ENCODE peak calls at places on chromosomes 3 and 15, in five cellular contexts. One of them, this sample, is unnamed.

GRCh38 chr3:43036621-43037331 is 57.7 kb downstream of the GASK1A start:
- DNase-seq in CD8-positive, alpha-beta T cell: peak
- DNase-seq in neural crest cell: no peak
- DNase-seq in choroid plexus epithelial cell: no peak
- DNase-seq in cardiac muscle cell: no peak
- DNase-seq in this sample: no peak

GRCh38 chr3:114706591-114707224 is 412.9 kb downstream of the TIGIT start:
- DNase-seq in CD8-positive, alpha-beta T cell: no peak
- DNase-seq in neural crest cell: no peak
- DNase-seq in choroid plexus epithelial cell: peak
- DNase-seq in cardiac muscle cell: peak
- DNase-seq in this sample: no peak

GRCh38 chr15:30990036-30990435 is 1.4 kb downstream of the MTMR10 start:
- DNase-seq in CD8-positive, alpha-beta T cell: no peak
- DNase-seq in neural crest cell: no peak
- DNase-seq in choroid plexus epithelial cell: no peak
- DNase-seq in cardiac muscle cell: no peak
- DNase-seq in this sample: no peak

GRCh38 chr3:197372076-197372661 is 73.8 kb upstream of the DLG1 start:
- DNase-seq in CD8-positive, alpha-beta T cell: no peak
- DNase-seq in neural crest cell: no peak
- DNase-seq in choroid plexus epithelial cell: peak
- DNase-seq in cardiac muscle cell: peak
- DNase-seq in this sample: no peak

GRCh38 chr3:136366289-136366688 is 116.1 kb downstream of the PCCB start:
- DNase-seq in CD8-positive, alpha-beta T cell: no peak
- DNase-seq in neural crest cell: no peak
- DNase-seq in choroid plexus epithelial cell: peak
- DNase-seq in cardiac muscle cell: peak
- DNase-seq in this sample: no peak

GRCh38 chr3:38059597-38059996 is 20.6 kb downstream of the DLEC1 start:
- DNase-seq in CD8-positive, alpha-beta T cell: no peak
- DNase-seq in neural crest cell: no peak
- DNase-seq in choroid plexus epithelial cell: no peak
- DNase-seq in cardiac muscle cell: no peak
- DNase-seq in this sample: no peak

GRCh38 chr3:156817931-156818765 is 8.0 kb upstream of the LEKR1 start:
- DNase-seq in CD8-positive, alpha-beta T cell: no peak
- DNase-seq in neural crest cell: no peak
- DNase-seq in choroid plexus epithelial cell: peak
- DNase-seq in cardiac muscle cell: no peak
- DNase-seq in this sample: no peak

GRCh38 chr15:41945221-41945620 is 27.1 kb downstream of the EHD4 start:
- DNase-seq in CD8-positive, alpha-beta T cell: no peak
- DNase-seq in neural crest cell: no peak
- DNase-seq in choroid plexus epithelial cell: no peak
- DNase-seq in cardiac muscle cell: no peak
- DNase-seq in this sample: no peak

GRCh38 chr3:176275113-176275512 is 922.2 kb downstream of the TBL1XR1 start:
- DNase-seq in CD8-positive, alpha-beta T cell: no peak
- DNase-seq in neural crest cell: no peak
- DNase-seq in choroid plexus epithelial cell: no peak
- DNase-seq in cardiac muscle cell: no peak
- DNase-seq in this sample: no peak

GRCh38 chr15:78957416-78958093 is 12.7 kb upstream of the CTSH start:
- DNase-seq in CD8-positive, alpha-beta T cell: no peak
- DNase-seq in neural crest cell: no peak
- DNase-seq in choroid plexus epithelial cell: no peak
- DNase-seq in cardiac muscle cell: no peak
- DNase-seq in this sample: no peak

DNA sequence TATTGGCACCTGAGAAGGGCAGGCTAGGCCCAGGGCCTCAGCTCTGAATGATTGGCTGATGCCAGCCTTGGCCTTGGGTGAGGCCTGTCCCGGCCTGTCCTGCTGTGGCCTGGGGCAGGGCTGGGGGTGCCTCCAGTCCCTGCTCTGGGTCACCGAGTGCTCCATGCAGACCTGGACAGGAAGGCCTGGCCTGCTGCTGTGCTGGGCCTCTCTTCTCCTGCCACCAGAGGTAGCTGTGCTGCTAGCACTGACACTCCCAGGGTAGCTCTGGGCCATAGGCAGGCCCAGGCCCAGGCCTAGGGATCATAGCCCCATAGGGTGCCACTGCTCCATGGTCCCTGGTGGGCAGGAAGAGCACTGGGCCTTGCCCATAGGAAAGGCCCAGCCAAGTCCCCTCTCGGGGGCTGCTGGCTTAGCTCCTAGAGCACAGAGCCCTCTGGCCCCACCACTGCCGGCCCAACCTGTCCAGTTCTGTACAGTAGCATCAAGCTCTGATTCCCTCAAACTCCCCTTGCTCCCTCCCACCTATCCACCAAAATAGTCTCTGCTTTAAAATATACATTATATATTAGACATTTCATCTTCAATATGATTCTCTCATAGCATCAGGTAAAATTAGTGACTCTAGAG is 18.2 kb downstream of the ABTB1 start:
- DNase-seq in CD8-positive, alpha-beta T cell: no peak
- DNase-seq in neural crest cell: no peak
- DNase-seq in choroid plexus epithelial cell: peak
- DNase-seq in cardiac muscle cell: peak
- DNase-seq in this sample: no peak
- TF ChIP-seq CTCF in CD8-positive, alpha-beta T cell: no peak
- TF ChIP-seq CTCF in neural crest cell: peak
- TF ChIP-seq CTCF in choroid plexus epithelial cell: peak
- TF ChIP-seq CTCF in cardiac muscle cell: peak
- TF ChIP-seq CTCF in this sample: no peak

GRCh38 chr15:74889882-74890768 is at the start of gene MPI:
- DNase-seq in CD8-positive, alpha-beta T cell: peak
- DNase-seq in neural crest cell: peak
- DNase-seq in choroid plexus epithelial cell: peak
- DNase-seq in cardiac muscle cell: peak
- DNase-seq in this sample: peak
- TF ChIP-seq CTCF in CD8-positive, alpha-beta T cell: no peak
- TF ChIP-seq CTCF in neural crest cell: no peak
- TF ChIP-seq CTCF in choroid plexus epithelial cell: no peak
- TF ChIP-seq CTCF in cardiac muscle cell: no peak
- TF ChIP-seq CTCF in this sample: no peak

GRCh38 chr3:56683122-56683817 is at the start of gene TASOR:
- DNase-seq in CD8-positive, alpha-beta T cell: peak
- DNase-seq in neural crest cell: peak
- DNase-seq in choroid plexus epithelial cell: peak
- DNase-seq in cardiac muscle cell: peak
- DNase-seq in this sample: peak

GRCh38 chr3:56684029-56684428 is 964 bp upstream of the TASOR start:
- DNase-seq in CD8-positive, alpha-beta T cell: no peak
- DNase-seq in neural crest cell: no peak
- DNase-seq in choroid plexus epithelial cell: no peak
- DNase-seq in cardiac muscle cell: no peak
- DNase-seq in this sample: no peak

GRCh38 chr3:56680054-56680453 is 3.0 kb downstream of the TASOR start:
- DNase-seq in CD8-positive, alpha-beta T cell: no peak
- DNase-seq in neural crest cell: no peak
- DNase-seq in choroid plexus epithelial cell: no peak
- DNase-seq in cardiac muscle cell: no peak
- DNase-seq in this sample: no peak

GRCh38 chr3:56681963-56682457 is 1.1 kb downstream of the TASOR start:
- DNase-seq in CD8-positive, alpha-beta T cell: no peak
- DNase-seq in neural crest cell: no peak
- DNase-seq in choroid plexus epithelial cell: no peak
- DNase-seq in cardiac muscle cell: no peak
- DNase-seq in this sample: no peak

GRCh38 chr3:56682458-56683121 is 475 bp downstream of the TASOR start:
- DNase-seq in CD8-positive, alpha-beta T cell: peak
- DNase-seq in neural crest cell: peak
- DNase-seq in choroid plexus epithelial cell: peak
- DNase-seq in cardiac muscle cell: peak
- DNase-seq in this sample: peak
- TF ChIP-seq CTCF in CD8-positive, alpha-beta T cell: no peak
- TF ChIP-seq CTCF in neural crest cell: no peak
- TF ChIP-seq CTCF in choroid plexus epithelial cell: peak
- TF ChIP-seq CTCF in cardiac muscle cell: no peak
- TF ChIP-seq CTCF in this sample: no peak

GRCh38 chr15:96353378-96353930 is 23.0 kb downstream of the NR2F2 start:
- DNase-seq in CD8-positive, alpha-beta T cell: no peak
- DNase-seq in neural crest cell: no peak
- DNase-seq in choroid plexus epithelial cell: no peak
- DNase-seq in cardiac muscle cell: no peak
- DNase-seq in this sample: no peak

GRCh38 chr15:96352594-96353377 is 22.3 kb downstream of the NR2F2 start:
- DNase-seq in CD8-positive, alpha-beta T cell: no peak
- DNase-seq in neural crest cell: no peak
- DNase-seq in choroid plexus epithelial cell: peak
- DNase-seq in cardiac muscle cell: no peak
- DNase-seq in this sample: no peak

GRCh38 chr15:96354731-96355560 is 24.4 kb downstream of the NR2F2 start:
- DNase-seq in CD8-positive, alpha-beta T cell: no peak
- DNase-seq in neural crest cell: no peak
- DNase-seq in choroid plexus epithelial cell: peak
- DNase-seq in cardiac muscle cell: peak
- DNase-seq in this sample: no peak

GRCh38 chr15:96355561-96356129 is 25.1 kb downstream of the NR2F2 start:
- DNase-seq in CD8-positive, alpha-beta T cell: no peak
- DNase-seq in neural crest cell: no peak
- DNase-seq in choroid plexus epithelial cell: no peak
- DNase-seq in cardiac muscle cell: no peak
- DNase-seq in this sample: no peak

GRCh38 chr15:96353931-96354730 is 23.6 kb downstream of the NR2F2 start:
- DNase-seq in CD8-positive, alpha-beta T cell: no peak
- DNase-seq in neural crest cell: peak
- DNase-seq in choroid plexus epithelial cell: peak
- DNase-seq in cardiac muscle cell: peak
- DNase-seq in this sample: no peak
- TF ChIP-seq CTCF in CD8-positive, alpha-beta T cell: no peak
- TF ChIP-seq CTCF in neural crest cell: peak
- TF ChIP-seq CTCF in choroid plexus epithelial cell: peak
- TF ChIP-seq CTCF in cardiac muscle cell: peak
- TF ChIP-seq CTCF in this sample: no peak

GRCh38 chr15:74228723-74229081 is 7.4 kb upstream of the CCDC33 start:
- DNase-seq in CD8-positive, alpha-beta T cell: no peak
- DNase-seq in neural crest cell: no peak
- DNase-seq in choroid plexus epithelial cell: peak
- DNase-seq in cardiac muscle cell: peak
- DNase-seq in this sample: no peak
- TF ChIP-seq CTCF in CD8-positive, alpha-beta T cell: no peak
- TF ChIP-seq CTCF in neural crest cell: no peak
- TF ChIP-seq CTCF in choroid plexus epithelial cell: no peak
- TF ChIP-seq CTCF in cardiac muscle cell: no peak
- TF ChIP-seq CTCF in this sample: no peak

GRCh38 chr15:26838742-26839460 is 28.0 kb upstream of the GABRA5 start:
- DNase-seq in CD8-positive, alpha-beta T cell: no peak
- DNase-seq in neural crest cell: peak
- DNase-seq in choroid plexus epithelial cell: no peak
- DNase-seq in cardiac muscle cell: no peak
- DNase-seq in this sample: no peak
- TF ChIP-seq CTCF in CD8-positive, alpha-beta T cell: no peak
- TF ChIP-seq CTCF in neural crest cell: peak
- TF ChIP-seq CTCF in choroid plexus epithelial cell: peak
- TF ChIP-seq CTCF in cardiac muscle cell: no peak
- TF ChIP-seq CTCF in this sample: no peak

GRCh38 chr3:12046406-12046805 is 42.2 kb downstream of the SYN2 start:
- DNase-seq in CD8-positive, alpha-beta T cell: no peak
- DNase-seq in neural crest cell: no peak
- DNase-seq in choroid plexus epithelial cell: peak
- DNase-seq in cardiac muscle cell: no peak
- DNase-seq in this sample: no peak
- TF ChIP-seq CTCF in CD8-positive, alpha-beta T cell: no peak
- TF ChIP-seq CTCF in neural crest cell: peak
- TF ChIP-seq CTCF in choroid plexus epithelial cell: peak
- TF ChIP-seq CTCF in cardiac muscle cell: peak
- TF ChIP-seq CTCF in this sample: no peak

GRCh38 chr3:134312873-134313838 is 61.1 kb downstream of the AMOTL2 start:
- DNase-seq in CD8-positive, alpha-beta T cell: no peak
- DNase-seq in neural crest cell: peak
- DNase-seq in choroid plexus epithelial cell: peak
- DNase-seq in cardiac muscle cell: peak
- DNase-seq in this sample: no peak
- TF ChIP-seq CTCF in CD8-positive, alpha-beta T cell: no peak
- TF ChIP-seq CTCF in neural crest cell: peak
- TF ChIP-seq CTCF in choroid plexus epithelial cell: peak
- TF ChIP-seq CTCF in cardiac muscle cell: peak
- TF ChIP-seq CTCF in this sample: no peak

GRCh38 chr3:34009480-34009844 is 211.0 kb downstream of the PDCD6IP start:
- DNase-seq in CD8-positive, alpha-beta T cell: no peak
- DNase-seq in neural crest cell: no peak
- DNase-seq in choroid plexus epithelial cell: peak
- DNase-seq in cardiac muscle cell: peak
- DNase-seq in this sample: no peak

GRCh38 chr3:34008836-34009479 is 210.5 kb downstream of the PDCD6IP start:
- DNase-seq in CD8-positive, alpha-beta T cell: no peak
- DNase-seq in neural crest cell: no peak
- DNase-seq in choroid plexus epithelial cell: peak
- DNase-seq in cardiac muscle cell: no peak
- DNase-seq in this sample: no peak

GRCh38 chr3:34013818-34014576 is 215.6 kb downstream of the PDCD6IP start:
- DNase-seq in CD8-positive, alpha-beta T cell: no peak
- DNase-seq in neural crest cell: no peak
- DNase-seq in choroid plexus epithelial cell: no peak
- DNase-seq in cardiac muscle cell: no peak
- DNase-seq in this sample: no peak

GRCh38 chr3:34012102-34012461 is 213.7 kb downstream of the PDCD6IP start:
- DNase-seq in CD8-positive, alpha-beta T cell: no peak
- DNase-seq in neural crest cell: no peak
- DNase-seq in choroid plexus epithelial cell: peak
- DNase-seq in cardiac muscle cell: peak
- DNase-seq in this sample: no peak

DNA sequence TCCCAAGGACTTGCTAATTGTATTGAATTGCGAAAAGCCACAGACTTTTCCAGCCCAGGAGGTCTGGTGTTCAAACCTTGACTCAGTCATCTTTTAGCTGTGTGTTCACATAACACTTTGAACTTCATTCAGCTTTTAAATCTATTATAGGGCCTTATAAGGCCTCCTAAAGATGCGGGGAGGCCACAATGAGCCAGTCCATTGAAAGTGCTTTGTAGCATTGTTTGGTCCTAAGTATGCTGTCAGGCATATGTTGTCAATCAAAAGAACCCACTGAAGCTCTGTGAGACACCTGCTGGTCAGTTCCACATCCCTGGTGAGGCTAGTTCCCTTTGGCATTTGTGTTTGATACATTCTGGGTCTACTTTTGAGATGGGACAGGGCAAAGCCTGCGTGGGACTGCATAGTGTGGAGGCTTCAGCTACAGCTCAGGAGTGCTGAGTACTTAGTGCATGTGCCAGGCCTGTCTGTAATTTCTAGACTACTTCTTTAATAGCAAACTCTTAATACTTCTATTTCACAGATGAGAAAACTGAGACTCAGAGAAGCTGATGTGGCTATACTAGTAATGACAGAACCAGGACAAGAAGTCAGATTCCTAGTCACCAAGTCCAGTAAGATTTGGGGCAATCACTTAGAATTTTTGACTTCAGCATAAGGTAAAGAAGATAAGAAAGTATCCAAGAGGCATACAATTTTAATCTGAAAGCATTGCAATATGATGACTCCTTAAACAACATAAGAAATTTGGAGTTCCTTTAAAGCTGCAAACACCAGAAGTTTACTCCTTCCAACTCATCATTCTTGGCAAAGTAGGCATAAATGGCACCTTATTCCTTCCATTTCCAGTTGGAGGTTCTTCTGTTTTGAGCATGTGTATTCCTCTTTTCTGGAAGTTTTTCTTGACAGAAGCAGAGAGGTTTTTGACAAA is 213.0 kb downstream of the PDCD6IP start:
- DNase-seq in CD8-positive, alpha-beta T cell: no peak
- DNase-seq in neural crest cell: no peak
- DNase-seq in choroid plexus epithelial cell: peak
- DNase-seq in cardiac muscle cell: no peak
- DNase-seq in this sample: no peak
- TF ChIP-seq CTCF in CD8-positive, alpha-beta T cell: no peak
- TF ChIP-seq CTCF in neural crest cell: peak
- TF ChIP-seq CTCF in choroid plexus epithelial cell: peak
- TF ChIP-seq CTCF in cardiac muscle cell: no peak
- TF ChIP-seq CTCF in this sample: no peak